ENCODE peak calls at places on chromosomes 16 and 17, in five cellular contexts. Q is MCF 10A; A is NCI-H1417; N is astrocyte of the spinal cord; O is stimulated activated CD8-positive, alpha-beta memory T cell treated with anti-CD3 and anti-CD28 coated beads, Interleukin-2, amount 100 ng/mL, for 48 hours. L is an unnamed sample.
A peak's percentile ranks its signal among the peaks of the same experiment; 100 is the strongest.

GRCh38 chr17:74008196-74008595 is 195.3 kb upstream of the RPL38 start:
- DNase-seq in Q (peak; percentile 6), A (peak; percentile 10), N (no peak), O (no peak), L (no peak)

GRCh38 chr16:51524555-51525373 is 373.7 kb upstream of the SALL1 start:
- DNase-seq in Q (peak; percentile 81), A (no peak), N (peak; percentile 85), O (no peak), L (no peak)

GRCh38 chr17:77465358-77466041 is 324.7 kb downstream of the SEC14L1 start:
- DNase-seq in Q (no peak), A (no peak), N (peak; percentile 75), O (no peak), L (peak; percentile 84)

GRCh38 chr17:57766307-57766943 is 21.3 kb upstream of the CCDC182 start:
- DNase-seq in Q (no peak), A (no peak), N (no peak), O (no peak), L (no peak)

GRCh38 chr16:27917953-27918352 is 145.6 kb downstream of the GSG1L start:
- DNase-seq in Q (no peak), A (no peak), N (no peak), O (no peak), L (no peak)

GRCh38 chr17:49457564-49458535 is 37.2 kb upstream of the NGFR start:
- DNase-seq in Q (no peak), A (no peak), N (no peak), O (no peak), L (no peak)

GRCh38 chr16:50677351-50677750 is 3.8 kb downstream of the SNX20 start:
- DNase-seq in Q (no peak), A (no peak), N (no peak), O (no peak), L (no peak)

GRCh38 chr17:83196088-83196765 is 116.8 kb downstream of the METRNL start:
- DNase-seq in Q (peak; percentile 59), A (no peak), N (peak; percentile 87), O (no peak), L (no peak)

L was measured in GM12891.